ENCODE peak calls at places on chromosomes 6 and 20, in six cellular contexts. K, E, Y, V, P and M are unnamed samples.

GRCh38 chr6:109799664-109800063 is 108.6 kb downstream of the FIG4 start:
- DNase-seq in K (no peak), E (no peak), Y (no peak), V (no peak), P (no peak), M (no peak)

GRCh38 chr6:131995924-131996323 is 44.8 kb upstream of the CCN2 start:
- DNase-seq in K (no peak), E (no peak), Y (no peak), V (peak), P (no peak), M (no peak)

GRCh38 chr20:13868331-13868730 is 83.5 kb downstream of the NDUFAF5 start:
- DNase-seq in K (no peak), E (no peak), Y (no peak), V (peak), P (no peak), M (no peak)

GRCh38 chr20:40019510-40019909 is 669.5 kb downstream of the MAFB start:
- DNase-seq in K (no peak), E (no peak), Y (no peak), V (no peak), P (no peak), M (no peak)

GRCh38 chr6:164753517-164753916 is 555.9 kb downstream of the C6orf118 start:
- DNase-seq in K (no peak), E (no peak), Y (no peak), V (no peak), P (no peak), M (no peak)

GRCh38 chr20:2102585-2103453 is 1.2 kb downstream of the STK35 start:
- DNase-seq in K (peak), E (peak), Y (peak), V (peak), P (peak), M (peak)

GRCh38 chr6:82908661-82909060 is 157.0 kb downstream of the UBE3D start:
- DNase-seq in K (no peak), E (no peak), Y (no peak), V (no peak), P (no peak), M (no peak)

GRCh38 chr20:63009988-63010769 is 3.4 kb upstream of the BHLHE23 start:
- DNase-seq in K (peak), E (no peak), Y (no peak), V (no peak), P (peak), M (peak)

GRCh38 chr20:10618611-10619245 is 55.1 kb downstream of the JAG1 start:
- DNase-seq in K (no peak), E (no peak), Y (no peak), V (no peak), P (no peak), M (no peak)

GRCh38 chr6:37347177-37348145 is 6.3 kb upstream of the RNF8 start:
- DNase-seq in K (no peak), E (no peak), Y (no peak), V (peak), P (no peak), M (no peak)

GRCh38 chr20:24781061-24781980 is 167.7 kb upstream of the CST7 start:
- DNase-seq in K (no peak), E (peak), Y (no peak), V (peak), P (no peak), M (no peak)

GRCh38 chr20:16719421-16719820 is 10.4 kb upstream of the SNRPB2 start:
- DNase-seq in K (no peak), E (no peak), Y (no peak), V (no peak), P (no peak), M (no peak)

GRCh38 chr6:2155206-2155605 is 90.2 kb downstream of the GMDS start:
- DNase-seq in K (no peak), E (no peak), Y (no peak), V (no peak), P (peak), M (no peak)

GRCh38 chr6:170111141-170111664 is 179.7 kb downstream of the DLL1 start:
- DNase-seq in K (no peak), E (no peak), Y (peak), V (no peak), P (no peak), M (no peak)

GRCh38 chr6:159169193-159169555 is at the start of gene FNDC1:
- DNase-seq in K (no peak), E (peak), Y (peak), V (no peak), P (no peak), M (peak)

GRCh38 chr6:90343581-90343980 is 46.9 kb upstream of the BACH2 start:
- DNase-seq in K (no peak), E (no peak), Y (no peak), V (peak), P (no peak), M (no peak)

GRCh38 chr20:57841297-57841866 is 131.6 kb upstream of the PMEPA1 start:
- DNase-seq in K (no peak), E (no peak), Y (peak), V (no peak), P (no peak), M (no peak)